ENCODE peak calls at places on chromosomes 7 and 10, in five cellular contexts. F, O, S, H and L are unnamed samples.

GRCh38 chr7:139680676-139681462 is 96.9 kb downstream of the HIPK2 start:
- DNase-seq in H (peak; percentile 56), O (peak; percentile 97), F (peak; percentile 84), S (peak; percentile 68), L (no peak)

GRCh38 chr10:123993534-123994416 is 99.6 kb downstream of the CHST15 start:
- DNase-seq in F (no peak), H (no peak), S (no peak), O (no peak), L (peak; percentile 87)

GRCh38 chr10:110221721-110222261 is 14.4 kb downstream of the MXI1 start:
- DNase-seq in O (peak; percentile 82), F (peak; percentile 94), H (peak; percentile 50), S (peak; percentile 77), L (peak; percentile 96)

GRCh38 chr10:27771231-27771630 is 25.6 kb upstream of the MKX start:
- DNase-seq in H (no peak), F (no peak), O (no peak), S (no peak), L (no peak)

GRCh38 chr10:72310636-72311035 is 36.9 kb downstream of the DDIT4 start:
- DNase-seq in O (no peak), H (peak; percentile 76), S (no peak), F (no peak), L (no peak)

GRCh38 chr10:88974446-88975376 is 15.9 kb upstream of the FAS start:
- DNase-seq in O (no peak), F (peak; percentile 45), H (no peak), S (no peak), L (no peak)

GRCh38 chr10:12812541-12812940 is 189.0 kb downstream of the CCDC3 start:
- DNase-seq in O (no peak), F (no peak), H (no peak), S (no peak), L (no peak)

GRCh38 chr10:96720422-96721206 is at the start of gene PIK3AP1:
- DNase-seq in S (peak; percentile 50), H (peak; percentile 35), O (no peak), F (peak; percentile 4), L (no peak)

GRCh38 chr10:73886085-73886529 is 11.8 kb upstream of the CAMK2G start:
- DNase-seq in S (peak; percentile 58), H (peak; percentile 76), F (peak; percentile 87), O (peak; percentile 88), L (no peak)

GRCh38 chr10:112624546-112625048 is 177.6 kb downstream of the VTI1A start:
- DNase-seq in O (no peak), H (no peak), S (no peak), F (peak; percentile 27), L (no peak)

GRCh38 chr7:22485189-22485588 is 14.8 kb downstream of the STEAP1B start:
- DNase-seq in H (no peak), S (no peak), F (peak; percentile 10), O (no peak), L (no peak)

GRCh38 chr7:132383962-132384361 is 192.3 kb downstream of the PLXNA4 start:
- DNase-seq in S (no peak), F (no peak), O (no peak), H (no peak), L (no peak)

GRCh38 chr7:22863156-22863899 is 40.7 kb upstream of the TOMM7 start:
- DNase-seq in H (no peak), F (no peak), S (no peak), O (no peak), L (no peak)

GRCh38 chr10:112985701-112986510 is 35.9 kb downstream of the TCF7L2 start:
- DNase-seq in O (no peak), S (no peak), H (no peak), F (peak; percentile 68), L (no peak)

GRCh38 chr7:105257338-105257737 is 131.4 kb downstream of the SRPK2 start:
- DNase-seq in H (no peak), S (no peak), F (no peak), O (no peak), L (no peak)

GRCh38 chr7:11343818-11344413 is 370.2 kb downstream of the PHF14 start:
- DNase-seq in F (peak; percentile 58), O (no peak), H (peak; percentile 6), S (no peak), L (no peak)

GRCh38 chr10:97543025-97543546 is 29.5 kb upstream of the ANKRD2 start:
- DNase-seq in H (peak; percentile 74), O (peak; percentile 93), S (peak; percentile 75), F (peak; percentile 97), L (no peak)

GRCh38 chr10:28801869-28802268 is 124.5 kb downstream of the BAMBI start:
- DNase-seq in S (no peak), F (no peak), O (no peak), H (no peak), L (no peak)

GRCh38 chr10:25522294-25522693 is 347.5 kb downstream of the GPR158 start:
- DNase-seq in O (no peak), S (no peak), F (peak; percentile 43), H (no peak), L (no peak)

GRCh38 chr10:72086466-72087391 is 1.6 kb downstream of the SPOCK2 start:
- DNase-seq in O (no peak), H (no peak), F (no peak), S (peak; percentile 50), L (no peak)

GRCh38 chr7:25828468-25828867 is 323.5 kb upstream of the NFE2L3 start:
- DNase-seq in H (no peak), O (no peak), F (no peak), S (no peak), L (no peak)

GRCh38 chr7:125347264-125347663 is 417.6 kb upstream of the POT1 start:
- DNase-seq in H (no peak), O (no peak), F (no peak), S (no peak), L (no peak)

GRCh38 chr10:21694646-21695045 is 160.6 kb downstream of the MLLT10 start:
- DNase-seq in O (no peak), H (no peak), S (no peak), F (peak; percentile 32), L (no peak)

GRCh38 chr7:156049366-156049765 is 237.1 kb upstream of the SHH start:
- DNase-seq in F (no peak), H (no peak), O (no peak), S (no peak), L (no peak)

GRCh38 chr7:11668727-11669126 is 163.3 kb downstream of the THSD7A start:
- DNase-seq in H (no peak), O (no peak), S (no peak), F (no peak), L (no peak)

GRCh38 chr10:71975891-71976725 is 11.9 kb downstream of the CHST3 start:
- DNase-seq in S (no peak), F (peak; percentile 67), O (no peak), H (peak; percentile 58), L (no peak)

GRCh38 chr10:95133016-95133752 is 60.9 kb upstream of the ACSM6 start:
- DNase-seq in O (peak; percentile 87), H (peak; percentile 54), F (peak; percentile 84), S (peak; percentile 28), L (no peak)

GRCh38 chr7:101688183-101688831 is 59.2 kb upstream of the MYL10 start:
- DNase-seq in S (peak; percentile 81), O (peak; percentile 80), F (peak; percentile 73), H (peak; percentile 79), L (peak; percentile 94)

GRCh38 chr7:130982651-130983050 is 248.6 kb upstream of the KLF14 start:
- DNase-seq in H (no peak), F (no peak), S (no peak), O (no peak), L (no peak)

GRCh38 chr10:77804371-77804770 is 122.2 kb downstream of the DLG5 start:
- DNase-seq in S (no peak), F (no peak), O (no peak), H (no peak), L (no peak)
- H3K4me3 ChIP-seq in S (no peak overlapping the region), F (no peak overlapping the region), O (no peak overlapping the region), H (no peak overlapping the region), L (no peak overlapping the region)

GRCh38 chr10:101285519-101286070 is 56.3 kb upstream of the LBX1 start:
- DNase-seq in O (no peak), H (no peak), F (no peak), S (no peak), L (no peak)

GRCh38 chr10:101285093-101285463 is 55.8 kb upstream of the LBX1 start:
- DNase-seq in S (no peak), H (no peak), F (no peak), O (no peak), L (no peak)

GRCh38 chr10:101287183-101287830 is 58.0 kb upstream of the LBX1 start:
- DNase-seq in S (no peak), F (no peak), O (no peak), H (no peak), L (no peak)

GRCh38 chr10:101287922-101288638 is 58.8 kb upstream of the LBX1 start:
- DNase-seq in F (peak; percentile 39), S (no peak), O (no peak), H (no peak), L (no peak)

GRCh38 chr10:101286248-101287046 is 57.2 kb upstream of the LBX1 start:
- DNase-seq in H (no peak), F (no peak), S (no peak), O (no peak), L (no peak)
- H3K4me1 ChIP-seq in H (no peaks in the 10 kb centered on the region), F (peaks cover 12% of the 10 kb centered on the region), S (peaks cover 14% of the 10 kb centered on the region), O (peaks cover 4% of the 10 kb centered on the region), L (peaks cover 5% of the 10 kb centered on the region)

GRCh38 chr10:50325449-50326188 is 74.3 kb upstream of the ASAH2 start:
- DNase-seq in F (peak; percentile 94), S (peak; percentile 43), O (peak; percentile 80), H (peak; percentile 35), L (no peak)
- H3K4me3 ChIP-seq in F (no peak overlapping the region), S (peak overlapping the region; percentile 46), O (no peak overlapping the region), H (no peak overlapping the region), L (no peak overlapping the region)

GRCh38 chr10:79262131-79262530 is 85.1 kb upstream of the PPIF start:
- DNase-seq in S (no peak), H (no peak), F (no peak), O (no peak), L (no peak)
- H3K4me1 ChIP-seq in S (peaks cover 99% of the 10 kb centered on the region), H (peaks cover 41% of the 10 kb centered on the region), F (peaks cover 43% of the 10 kb centered on the region), O (peaks cover 16% of the 10 kb centered on the region), L (peaks cover 81% of the 10 kb centered on the region)

GRCh38 chr7:100641860-100642533 is 645 bp upstream of the TFR2 start:
- DNase-seq in F (no peak), H (no peak), S (no peak), O (no peak), L (no peak)

GRCh38 chr7:100641463-100641859 is at the start of gene TFR2:
- DNase-seq in O (no peak), F (no peak), H (no peak), S (no peak), L (no peak)

GRCh38 chr7:100639995-100640394 is 1.4 kb downstream of the TFR2 start:
- DNase-seq in H (no peak), O (no peak), F (no peak), S (no peak), L (no peak)

GRCh38 chr7:100642534-100642907 is 1.2 kb upstream of the TFR2 start:
- DNase-seq in O (no peak), H (peak; percentile 39), S (no peak), F (no peak), L (no peak)

GRCh38 chr7:100640438-100641410 is 628 bp downstream of the TFR2 start:
- DNase-seq in H (no peak), O (no peak), S (no peak), F (no peak), L (no peak)
- H3K4me3 ChIP-seq in H (no peak overlapping the region), O (no peak overlapping the region), S (no peak overlapping the region), F (no peak overlapping the region), L (no peak overlapping the region)